ENCODE peak calls at places on chromosome 17, in seven cellular contexts. C is cardiac muscle cell; G is endothelial cell; P is stimulated activated CD4-positive, alpha-beta T cell treated with anti-CD3 and anti-CD28 coated beads, Interleukin-2, amount 100 ng/mL, for 48 hours; N is NCI-H460; S is heart right ventricle; F is skeletal muscle cell. O is an unnamed sample.
A peak's percentile ranks its signal among the peaks of the same experiment; 100 is the strongest.

GRCh38 chr17:76820039-76820438 is 48.2 kb upstream of the MGAT5B start:
- DNase-seq in C (no peak), G (no peak), P (no peak), N (no peak), S (no peak), F (no peak), O (no peak)

GRCh38 chr17:72111374-72111773 is 9.4 kb upstream of the SOX9 start:
- DNase-seq in C (no peak), G (no peak), P (no peak), N (no peak), S (no peak), F (no peak), O (no peak)

GRCh38 chr17:50076591-50077235 is 18.4 kb upstream of the PDK2 start:
- DNase-seq in C (no peak), G (no peak), P (no peak), N (no peak), S (no peak), F (no peak), O (no peak)

GRCh38 chr17:54626146-54626703 is 274.4 kb upstream of the TOM1L1 start:
- DNase-seq in C (no peak), G (no peak), P (no peak), N (no peak), S (no peak), F (no peak), O (no peak)

GRCh38 chr17:77796201-77796860 is 162.2 kb upstream of the TNRC6C start:
- DNase-seq in C (no peak), G (no peak), P (no peak), N (no peak), S (no peak), F (no peak), O (no peak)

GRCh38 chr17:29807520-29808361 is 122.3 kb downstream of the SSH2 start:
- DNase-seq in C (peak; percentile 79), G (peak; percentile 78), P (peak; percentile 63), N (peak; percentile 70), S (peak; percentile 67), F (peak; percentile 22), O (peak; percentile 62)

GRCh38 chr17:57210224-57210553 is 46.1 kb upstream of the MSI2 start:
- DNase-seq in C (no peak), G (no peak), P (no peak), N (no peak), S (no peak), F (no peak), O (no peak)

GRCh38 chr17:9792181-9792840 is 919 bp upstream of the DHRS7C start:
- DNase-seq in C (no peak), G (no peak), P (no peak), N (no peak), S (no peak), F (no peak), O (no peak)

GRCh38 chr17:59504821-59505220 is 60.6 kb upstream of the DHX40 start:
- DNase-seq in C (no peak), G (no peak), P (no peak), N (no peak), S (no peak), F (no peak), O (no peak)

GRCh38 chr17:81287155-81287554 is 8.0 kb downstream of the SLC38A10 start:
- DNase-seq in C (no peak), G (no peak), P (no peak), N (no peak), S (no peak), F (no peak), O (no peak)

GRCh38 chr17:40534431-40535189 is 30.7 kb downstream of the CCR7 start:
- DNase-seq in C (no peak), G (no peak), P (no peak), N (no peak), S (no peak), F (no peak), O (no peak)

GRCh38 chr17:71656987-71657858 is 463.6 kb upstream of the SOX9 start:
- DNase-seq in C (no peak), G (no peak), P (no peak), N (no peak), S (no peak), F (no peak), O (no peak)

GRCh38 chr17:258906-259305 is 77.5 kb upstream of the DOC2B start:
- DNase-seq in C (no peak), G (no peak), P (no peak), N (no peak), S (no peak), F (no peak), O (no peak)

GRCh38 chr17:81263371-81264181 is 24.5 kb downstream of the NDUFAF8 start:
- DNase-seq in C (no peak), G (no peak), P (no peak), N (no peak), S (no peak), F (no peak), O (no peak)

GRCh38 chr17:72476575-72476986 is 355.8 kb downstream of the SOX9 start:
- DNase-seq in C (no peak), G (no peak), P (no peak), N (no peak), S (no peak), F (no peak), O (no peak)

GRCh38 chr17:28743243-28744103 is at the start of gene TRAF4:
- DNase-seq in C (peak; percentile 87), G (peak; percentile 77), P (peak; percentile 78), N (peak; percentile 80), S (peak; percentile 74), F (no peak), O (peak; percentile 78)

GRCh38 chr17:8709006-8709405 is 35.6 kb downstream of the CCDC42 start:
- DNase-seq in C (no peak), G (no peak), P (no peak), N (no peak), S (no peak), F (no peak), O (no peak)

GRCh38 chr17:77494664-77495435 is 354.1 kb downstream of the SEC14L1 start:
- DNase-seq in C (peak; percentile 85), G (peak; percentile 83), P (peak; percentile 79), N (peak; percentile 62), S (peak; percentile 74), F (no peak), O (peak; percentile 78)

GRCh38 chr17:72259977-72260376 is 139.2 kb downstream of the SOX9 start:
- DNase-seq in C (no peak), G (no peak), P (no peak), N (no peak), S (no peak), F (no peak), O (no peak)

GRCh38 chr17:12256380-12256995 is 235.8 kb downstream of the MAP2K4 start:
- DNase-seq in C (peak; percentile 71), G (peak; percentile 12), P (peak; percentile 9), N (peak; percentile 49), S (peak; percentile 15), F (peak; percentile 15), O (no peak)

GRCh38 chr17:69828087-69828486 is 246.9 kb upstream of the KCNJ16 start:
- DNase-seq in C (peak; percentile 24), G (no peak), P (no peak), N (no peak), S (peak; percentile 66), F (no peak), O (no peak)

GRCh38 chr17:77748436-77748835 is 210.1 kb upstream of the TNRC6C start:
- DNase-seq in C (no peak), G (no peak), P (no peak), N (no peak), S (no peak), F (no peak), O (no peak)

GRCh38 chr17:60168654-60169053 is 18.9 kb downstream of the CA4 start:
- DNase-seq in C (no peak), G (no peak), P (no peak), N (no peak), S (no peak), F (no peak), O (no peak)

GRCh38 chr17:57269598-57270255 is 13.4 kb downstream of the MSI2 start:
- DNase-seq in C (no peak), G (no peak), P (no peak), N (no peak), S (no peak), F (no peak), O (no peak)

GRCh38 chr17:57484826-57485565 is 228.7 kb downstream of the MSI2 start:
- DNase-seq in C (no peak), G (no peak), P (no peak), N (no peak), S (no peak), F (no peak), O (no peak)

GRCh38 chr17:61380836-61381525 is 18.7 kb upstream of the TBX2 start:
- DNase-seq in C (no peak), G (no peak), P (no peak), N (no peak), S (no peak), F (no peak), O (no peak)

GRCh38 chr17:79160980-79161621 is 86.5 kb downstream of the ENGASE start:
- DNase-seq in C (peak; percentile 26), G (peak; percentile 67), P (peak; percentile 5), N (no peak), S (no peak), F (no peak), O (peak; percentile 9)

GRCh38 chr17:41962768-41963434 is 3.7 kb upstream of the CNP start:
- DNase-seq in C (peak; percentile 72), G (peak; percentile 84), P (peak; percentile 74), N (peak; percentile 61), S (peak; percentile 78), F (peak; percentile 40), O (peak; percentile 71)

GRCh38 chr17:15103785-15104184 is 161.3 kb downstream of the PMP22 start:
- DNase-seq in C (no peak), G (no peak), P (no peak), N (no peak), S (no peak), F (no peak), O (no peak)

GRCh38 chr17:74325743-74326379 is at the start of gene KIF19:
- DNase-seq in C (peak; percentile 22), G (peak; percentile 68), P (peak; percentile 52), N (peak; percentile 28), S (peak; percentile 33), F (no peak), O (peak; percentile 47)

GRCh38 chr17:76134911-76135809 is 5.9 kb downstream of the FOXJ1 start:
- DNase-seq in C (no peak), G (no peak), P (no peak), N (no peak), S (no peak), F (no peak), O (no peak)

GRCh38 chr17:80106176-80106575 is 4.8 kb downstream of the GAA start:
- DNase-seq in C (no peak), G (no peak), P (no peak), N (no peak), S (no peak), F (no peak), O (no peak)

GRCh38 chr17:46109603-46110189 is 83.5 kb downstream of the KANSL1 start:
- DNase-seq in C (no peak), G (no peak), P (no peak), N (no peak), S (no peak), F (no peak), O (no peak)

GRCh38 chr17:43940630-43941029 is 1.6 kb downstream of the PPY start:
- DNase-seq in C (peak; percentile 46), G (peak; percentile 76), P (no peak), N (peak; percentile 39), S (no peak), F (no peak), O (no peak)

GRCh38 chr17:77566151-77566550 is 392.4 kb upstream of the TNRC6C start:
- DNase-seq in C (no peak), G (no peak), P (no peak), N (no peak), S (no peak), F (no peak), O (no peak)

GRCh38 chr17:64403881-64404460 is 13.3 kb upstream of the PECAM1 start:
- DNase-seq in C (no peak), G (no peak), P (no peak), N (no peak), S (no peak), F (no peak), O (no peak)

GRCh38 chr17:34997355-34997862 is 17.1 kb downstream of the LIG3 start:
- DNase-seq in C (peak; percentile 93), G (no peak), P (no peak), N (no peak), S (peak; percentile 78), F (peak; percentile 68), O (no peak)

O was measured in CD4-positive, alpha-beta memory T cell.